ENCODE peak calls at places on chromosome 19, in five cellular contexts. One of them, this sample, is unnamed.

GRCh38 chr19:37304190-37304883 is 66.6 kb upstream of the ZNF527 start:
- DNase-seq in HCEC 1CT: no peak
- DNase-seq in stimulated activated CD8-positive, alpha-beta memory T cell treated with anti-CD3 and anti-CD28 coated beads, Interleukin-7, amount 100 ng/mL, for 1 hour: no peak
- DNase-seq in ACHN: no peak
- DNase-seq in GM12892: no peak
- DNase-seq in this sample: no peak

GRCh38 chr19:19078801-19079200 is 15.0 kb downstream of the SLC25A42 start:
- DNase-seq in ACHN: no peak
- DNase-seq in GM12892: no peak
- DNase-seq in stimulated activated CD8-positive, alpha-beta memory T cell treated with anti-CD3 and anti-CD28 coated beads, Interleukin-7, amount 100 ng/mL, for 1 hour: no peak
- DNase-seq in HCEC 1CT: no peak
- DNase-seq in this sample: no peak

GRCh38 chr19:45097776-45098520 is 5.0 kb downstream of the PPP1R37 start:
- DNase-seq in ACHN: peak
- DNase-seq in HCEC 1CT: peak
- DNase-seq in stimulated activated CD8-positive, alpha-beta memory T cell treated with anti-CD3 and anti-CD28 coated beads, Interleukin-7, amount 100 ng/mL, for 1 hour: no peak
- DNase-seq in GM12892: no peak
- DNase-seq in this sample: peak

GRCh38 chr19:33005440-33005839 is 33.4 kb downstream of the FAAP24 start:
- DNase-seq in HCEC 1CT: no peak
- DNase-seq in stimulated activated CD8-positive, alpha-beta memory T cell treated with anti-CD3 and anti-CD28 coated beads, Interleukin-7, amount 100 ng/mL, for 1 hour: no peak
- DNase-seq in GM12892: no peak
- DNase-seq in ACHN: no peak
- DNase-seq in this sample: no peak

GRCh38 chr19:58476498-58477015 is 405 bp downstream of the ZNF446 start:
- DNase-seq in HCEC 1CT: no peak
- DNase-seq in GM12892: no peak
- DNase-seq in stimulated activated CD8-positive, alpha-beta memory T cell treated with anti-CD3 and anti-CD28 coated beads, Interleukin-7, amount 100 ng/mL, for 1 hour: no peak
- DNase-seq in ACHN: no peak
- DNase-seq in this sample: no peak

GRCh38 chr19:19111967-19112580 is 26.2 kb downstream of the TMEM161A start:
- DNase-seq in HCEC 1CT: no peak
- DNase-seq in stimulated activated CD8-positive, alpha-beta memory T cell treated with anti-CD3 and anti-CD28 coated beads, Interleukin-7, amount 100 ng/mL, for 1 hour: no peak
- DNase-seq in GM12892: no peak
- DNase-seq in ACHN: no peak
- DNase-seq in this sample: no peak

GRCh38 chr19:31448221-31448657 is 99.0 kb upstream of the TSHZ3 start:
- DNase-seq in GM12892: no peak
- DNase-seq in HCEC 1CT: peak
- DNase-seq in stimulated activated CD8-positive, alpha-beta memory T cell treated with anti-CD3 and anti-CD28 coated beads, Interleukin-7, amount 100 ng/mL, for 1 hour: no peak
- DNase-seq in ACHN: no peak
- DNase-seq in this sample: no peak

GRCh38 chr19:43765109-43765876 is 10.5 kb upstream of the SMG9 start:
- DNase-seq in stimulated activated CD8-positive, alpha-beta memory T cell treated with anti-CD3 and anti-CD28 coated beads, Interleukin-7, amount 100 ng/mL, for 1 hour: no peak
- DNase-seq in ACHN: peak
- DNase-seq in GM12892: no peak
- DNase-seq in HCEC 1CT: peak
- DNase-seq in this sample: peak

GRCh38 chr19:28488006-28488405 is 724.9 kb downstream of the UQCRFS1 start:
- DNase-seq in GM12892: no peak
- DNase-seq in ACHN: no peak
- DNase-seq in HCEC 1CT: no peak
- DNase-seq in stimulated activated CD8-positive, alpha-beta memory T cell treated with anti-CD3 and anti-CD28 coated beads, Interleukin-7, amount 100 ng/mL, for 1 hour: no peak
- DNase-seq in this sample: no peak

GRCh38 chr19:16076958-16077611 is 790 bp downstream of the TPM4 start:
- DNase-seq in ACHN: peak
- DNase-seq in stimulated activated CD8-positive, alpha-beta memory T cell treated with anti-CD3 and anti-CD28 coated beads, Interleukin-7, amount 100 ng/mL, for 1 hour: no peak
- DNase-seq in GM12892: no peak
- DNase-seq in HCEC 1CT: peak
- DNase-seq in this sample: peak

GRCh38 chr19:39498262-39499081 is at the start of gene DLL3:
- DNase-seq in stimulated activated CD8-positive, alpha-beta memory T cell treated with anti-CD3 and anti-CD28 coated beads, Interleukin-7, amount 100 ng/mL, for 1 hour: no peak
- DNase-seq in HCEC 1CT: no peak
- DNase-seq in ACHN: no peak
- DNase-seq in GM12892: no peak
- DNase-seq in this sample: peak

GRCh38 chr19:7460562-7460966 is 28.3 kb downstream of the PEX11G start:
- DNase-seq in HCEC 1CT: no peak
- DNase-seq in ACHN: no peak
- DNase-seq in stimulated activated CD8-positive, alpha-beta memory T cell treated with anti-CD3 and anti-CD28 coated beads, Interleukin-7, amount 100 ng/mL, for 1 hour: no peak
- DNase-seq in GM12892: no peak
- DNase-seq in this sample: no peak

GRCh38 chr19:17706750-17707181 is 12.5 kb upstream of the MAP1S start:
- DNase-seq in GM12892: no peak
- DNase-seq in stimulated activated CD8-positive, alpha-beta memory T cell treated with anti-CD3 and anti-CD28 coated beads, Interleukin-7, amount 100 ng/mL, for 1 hour: no peak
- DNase-seq in ACHN: no peak
- DNase-seq in HCEC 1CT: peak
- DNase-seq in this sample: peak

GRCh38 chr19:12834976-12835757 is 788 bp upstream of the RTBDN start:
- DNase-seq in ACHN: peak
- DNase-seq in HCEC 1CT: peak
- DNase-seq in stimulated activated CD8-positive, alpha-beta memory T cell treated with anti-CD3 and anti-CD28 coated beads, Interleukin-7, amount 100 ng/mL, for 1 hour: no peak
- DNase-seq in GM12892: no peak
- DNase-seq in this sample: no peak

GRCh38 chr19:23437901-23438300 is 42.6 kb upstream of the ZNF91 start:
- DNase-seq in stimulated activated CD8-positive, alpha-beta memory T cell treated with anti-CD3 and anti-CD28 coated beads, Interleukin-7, amount 100 ng/mL, for 1 hour: no peak
- DNase-seq in ACHN: no peak
- DNase-seq in GM12892: no peak
- DNase-seq in HCEC 1CT: no peak
- DNase-seq in this sample: no peak

GRCh38 chr19:10946964-10947657 is 13.7 kb upstream of the SMARCA4 start:
- DNase-seq in GM12892: no peak
- DNase-seq in HCEC 1CT: no peak
- DNase-seq in stimulated activated CD8-positive, alpha-beta memory T cell treated with anti-CD3 and anti-CD28 coated beads, Interleukin-7, amount 100 ng/mL, for 1 hour: no peak
- DNase-seq in ACHN: peak
- DNase-seq in this sample: no peak

GRCh38 chr19:39411006-39411831 is 1.2 kb upstream of the PLEKHG2 start:
- DNase-seq in stimulated activated CD8-positive, alpha-beta memory T cell treated with anti-CD3 and anti-CD28 coated beads, Interleukin-7, amount 100 ng/mL, for 1 hour: no peak
- DNase-seq in HCEC 1CT: peak
- DNase-seq in GM12892: no peak
- DNase-seq in ACHN: peak
- DNase-seq in this sample: no peak

GRCh38 chr19:35712910-35713845 is 4.6 kb upstream of the KMT2B start:
- DNase-seq in ACHN: no peak
- DNase-seq in GM12892: peak
- DNase-seq in HCEC 1CT: no peak
- DNase-seq in stimulated activated CD8-positive, alpha-beta memory T cell treated with anti-CD3 and anti-CD28 coated beads, Interleukin-7, amount 100 ng/mL, for 1 hour: no peak
- DNase-seq in this sample: no peak

GRCh38 chr19:17125728-17126677 is 50.4 kb downstream of the MYO9B start:
- DNase-seq in HCEC 1CT: no peak
- DNase-seq in GM12892: peak
- DNase-seq in ACHN: no peak
- DNase-seq in stimulated activated CD8-positive, alpha-beta memory T cell treated with anti-CD3 and anti-CD28 coated beads, Interleukin-7, amount 100 ng/mL, for 1 hour: peak
- DNase-seq in this sample: no peak

GRCh38 chr19:7440188-7440975 is 48.5 kb downstream of the PEX11G start:
- DNase-seq in GM12892: no peak
- DNase-seq in stimulated activated CD8-positive, alpha-beta memory T cell treated with anti-CD3 and anti-CD28 coated beads, Interleukin-7, amount 100 ng/mL, for 1 hour: no peak
- DNase-seq in ACHN: no peak
- DNase-seq in HCEC 1CT: no peak
- DNase-seq in this sample: no peak

GRCh38 chr19:24074720-24075119 is 12.3 kb upstream of the ZNF254 start:
- DNase-seq in HCEC 1CT: peak
- DNase-seq in ACHN: no peak
- DNase-seq in stimulated activated CD8-positive, alpha-beta memory T cell treated with anti-CD3 and anti-CD28 coated beads, Interleukin-7, amount 100 ng/mL, for 1 hour: no peak
- DNase-seq in GM12892: no peak
- DNase-seq in this sample: no peak

GRCh38 chr19:55440411-55441105 is 2.5 kb downstream of the SHISA7 start:
- DNase-seq in GM12892: no peak
- DNase-seq in ACHN: no peak
- DNase-seq in HCEC 1CT: no peak
- DNase-seq in stimulated activated CD8-positive, alpha-beta memory T cell treated with anti-CD3 and anti-CD28 coated beads, Interleukin-7, amount 100 ng/mL, for 1 hour: no peak
- DNase-seq in this sample: no peak

GRCh38 chr19:16066611-16067104 is 9.6 kb upstream of the TPM4 start:
- DNase-seq in GM12892: peak
- DNase-seq in HCEC 1CT: peak
- DNase-seq in ACHN: no peak
- DNase-seq in stimulated activated CD8-positive, alpha-beta memory T cell treated with anti-CD3 and anti-CD28 coated beads, Interleukin-7, amount 100 ng/mL, for 1 hour: no peak
- DNase-seq in this sample: peak

This sample was measured in endothelial cell of umbilical vein.